ENCODE peak calls at places on chromosomes 7 and 10, in four cellular contexts. Q is AG08396, D is amniotic stem cell, V is transverse colon. H is an unnamed sample.

GRCh38 chr10:28463676-28464395 is 69.1 kb upstream of the WAC start:
- DNase-seq in D (no peak), Q (no peak), V (peak), H (no peak)

GRCh38 chr10:12869427-12869826 is 132.1 kb downstream of the CCDC3 start:
- DNase-seq in D (no peak), Q (no peak), V (no peak), H (no peak)

GRCh38 chr7:36760856-36761762 is 36.8 kb upstream of the AOAH start:
- DNase-seq in D (no peak), V (no peak), Q (no peak), H (peak)

GRCh38 chr10:48235501-48235900 is 39.0 kb downstream of the FRMPD2 start:
- DNase-seq in V (no peak), D (no peak), Q (no peak), H (no peak)

GRCh38 chr7:156942708-156943090 is 6.8 kb upstream of the NOM1 start:
- DNase-seq in Q (no peak), D (no peak), V (no peak), H (no peak)

GRCh38 chr7:102983602-102984001 is 70.8 kb downstream of the LRRC17 start:
- DNase-seq in Q (no peak), V (no peak), D (no peak), H (no peak)

GRCh38 chr7:37039131-37039719 is 314.9 kb upstream of the AOAH start:
- DNase-seq in D (no peak), Q (no peak), V (no peak), H (no peak)

GRCh38 chr10:53356616-53357349 is 584.2 kb upstream of the MBL2 start:
- DNase-seq in Q (no peak), V (no peak), D (no peak), H (no peak)

GRCh38 chr7:151404216-151405011 is 5.4 kb downstream of the WDR86 start:
- DNase-seq in V (peak), Q (peak), D (no peak), H (peak)

GRCh38 chr10:124755581-124755980 is 11.4 kb upstream of the FAM53B start:
- DNase-seq in V (no peak), D (no peak), Q (no peak), H (no peak)

GRCh38 chr10:73433538-73433867 is at the start of gene MSS51:
- DNase-seq in V (no peak), D (no peak), Q (no peak), H (no peak)

GRCh38 chr7:157278791-157279678 is 57.8 kb upstream of the DNAJB6 start:
- DNase-seq in V (peak), Q (peak), D (no peak), H (no peak)

GRCh38 chr7:127245582-127245981 is 7.2 kb downstream of the GRM8 start:
- DNase-seq in V (no peak), Q (no peak), D (no peak), H (peak)

GRCh38 chr7:34675749-34676374 is 17.8 kb downstream of the NPSR1 start:
- DNase-seq in V (no peak), Q (no peak), D (no peak), H (peak)

GRCh38 chr7:44227911-44228310 is 27.1 kb downstream of the YKT6 start:
- DNase-seq in Q (no peak), D (no peak), V (no peak), H (no peak)

GRCh38 chr10:72753760-72754231 is 61.9 kb downstream of the MCU start:
- DNase-seq in V (no peak), D (no peak), Q (no peak), H (no peak)

GRCh38 chr7:149422065-149422913 is 38.6 kb downstream of the ZNF777 start:
- DNase-seq in D (peak), Q (peak), V (peak), H (peak)

GRCh38 chr10:133254421-133255120 is 16.9 kb downstream of the VENTX start:
- DNase-seq in D (no peak), V (no peak), Q (no peak), H (no peak)

GRCh38 chr7:148799893-148800545 is 84.1 kb downstream of the EZH2 start:
- DNase-seq in D (no peak), Q (no peak), V (no peak), H (no peak)

GRCh38 chr10:51530540-51530939 is 168.9 kb downstream of the CSTF2T start:
- DNase-seq in D (no peak), Q (no peak), V (no peak), H (no peak)

GRCh38 chr10:125016123-125016522 is 74.2 kb downstream of the ZRANB1 start:
- DNase-seq in D (no peak), Q (no peak), V (no peak), H (no peak)

GRCh38 chr7:41189866-41190265 is 513.0 kb downstream of the INHBA start:
- DNase-seq in Q (peak), V (no peak), D (peak), H (peak)

GRCh38 chr10:50991496-50992355 is 82.6 kb upstream of the PRKG1 start:
- DNase-seq in Q (peak), D (no peak), V (peak), H (no peak)

GRCh38 chr7:33185786-33186185 is 56.4 kb downstream of the BBS9 start:
- DNase-seq in V (no peak), Q (peak), D (peak), H (peak)

GRCh38 chr10:47445720-47446119 is 38.2 kb downstream of the ANXA8 start:
- DNase-seq in Q (no peak), V (no peak), D (no peak), H (no peak)

GRCh38 chr10:29955308-29955935 is 104.0 kb downstream of the JCAD start:
- DNase-seq in Q (no peak), V (no peak), D (no peak), H (peak)

GRCh38 chr7:28748934-28749584 is 209.1 kb downstream of the TRIL start:
- DNase-seq in Q (no peak), D (no peak), V (no peak), H (peak)

GRCh38 chr7:6385110-6385792 is 62.5 kb downstream of the DAGLB start:
- DNase-seq in V (no peak), D (peak), Q (peak), H (peak)

GRCh38 chr10:8829592-8829991 is 775.1 kb downstream of the GATA3 start:
- DNase-seq in D (no peak), V (no peak), Q (no peak), H (no peak)

GRCh38 chr10:5666324-5667220 is at the start of gene ASB13:
- DNase-seq in D (no peak), Q (peak), V (peak), H (no peak)

GRCh38 chr10:5413012-5413938 is 918 bp downstream of the NET1 start:
- DNase-seq in D (no peak), V (no peak), Q (peak), H (peak)

GRCh38 chr7:88664630-88665233 is 94.8 kb upstream of the ZNF804B start:
- DNase-seq in Q (no peak), V (no peak), D (no peak), H (peak)

GRCh38 chr10:34789993-34790506 is 25.0 kb downstream of the PARD3 start:
- DNase-seq in D (no peak), Q (no peak), V (no peak), H (peak)

GRCh38 chr7:121529003-121529402 is 132.9 kb upstream of the FAM3C start:
- DNase-seq in V (no peak), Q (no peak), D (no peak), H (no peak)

GRCh38 chr7:77383333-77383740 is 32.8 kb downstream of the GSAP start:
- DNase-seq in Q (no peak), V (no peak), D (no peak), H (peak)

GRCh38 chr7:122155566-122155965 is 11.5 kb upstream of the AASS start:
- DNase-seq in Q (peak), D (no peak), V (no peak), H (no peak)

GRCh38 chr7:90211391-90212148 is at the start of gene STEAP2:
- DNase-seq in D (peak), Q (peak), V (peak), H (peak)

GRCh38 chr10:11610855-11611247 is 599 bp downstream of the USP6NL start:
- DNase-seq in Q (peak), V (peak), D (no peak), H (no peak)

H was measured in renal cortical epithelial cell.